ENCODE peak calls at places on chromosome 7, in five cellular contexts. One of them, this sample, is unnamed.

GRCh38 chr7:133934262-133934973 is 192.7 kb upstream of the LRGUK start:
- DNase-seq in iPS DF 6.9: no peak
- DNase-seq in heart right ventricle: no peak
- DNase-seq in aorta: no peak
- DNase-seq in GM23248: no peak
- DNase-seq in this sample: no peak

GRCh38 chr7:131436384-131436783 is 108.7 kb downstream of the MKLN1 start:
- DNase-seq in iPS DF 6.9: no peak
- DNase-seq in heart right ventricle: no peak
- DNase-seq in aorta: no peak
- DNase-seq in GM23248: no peak
- DNase-seq in this sample: no peak

GRCh38 chr7:42642699-42643098 is 269.2 kb downstream of the C7orf25 start:
- DNase-seq in iPS DF 6.9: no peak
- DNase-seq in heart right ventricle: no peak
- DNase-seq in aorta: no peak
- DNase-seq in GM23248: no peak
- DNase-seq in this sample: no peak

GRCh38 chr7:93890464-93891068 is at the start of gene TFPI2:
- DNase-seq in iPS DF 6.9: no peak
- DNase-seq in heart right ventricle: peak
- DNase-seq in aorta: peak
- DNase-seq in GM23248: peak
- DNase-seq in this sample: no peak

GRCh38 chr7:32905175-32905662 is 13.7 kb upstream of the KBTBD2 start:
- DNase-seq in iPS DF 6.9: peak
- DNase-seq in heart right ventricle: peak
- DNase-seq in aorta: no peak
- DNase-seq in GM23248: peak
- DNase-seq in this sample: no peak

GRCh38 chr7:31443457-31443856 is 70.4 kb upstream of the ITPRID1 start:
- DNase-seq in iPS DF 6.9: peak
- DNase-seq in heart right ventricle: no peak
- DNase-seq in aorta: no peak
- DNase-seq in GM23248: peak
- DNase-seq in this sample: no peak

GRCh38 chr7:41890631-41891265 is 187.9 kb upstream of the INHBA start:
- DNase-seq in iPS DF 6.9: no peak
- DNase-seq in heart right ventricle: no peak
- DNase-seq in aorta: no peak
- DNase-seq in GM23248: peak
- DNase-seq in this sample: no peak

GRCh38 chr7:142039231-142039630 is 43.6 kb downstream of the MGAM start:
- DNase-seq in iPS DF 6.9: no peak
- DNase-seq in heart right ventricle: no peak
- DNase-seq in aorta: no peak
- DNase-seq in GM23248: no peak
- DNase-seq in this sample: no peak

GRCh38 chr7:71312755-71313490 is 181.0 kb downstream of the GALNT17 start:
- DNase-seq in iPS DF 6.9: no peak
- DNase-seq in heart right ventricle: no peak
- DNase-seq in aorta: no peak
- DNase-seq in GM23248: no peak
- DNase-seq in this sample: no peak

GRCh38 chr7:74164985-74165456 is 9.1 kb upstream of the EIF4H start:
- DNase-seq in iPS DF 6.9: no peak
- DNase-seq in heart right ventricle: no peak
- DNase-seq in aorta: no peak
- DNase-seq in GM23248: peak
- DNase-seq in this sample: no peak

GRCh38 chr7:55570939-55571338 is 1.4 kb downstream of the VOPP1 start:
- DNase-seq in iPS DF 6.9: no peak
- DNase-seq in heart right ventricle: no peak
- DNase-seq in aorta: no peak
- DNase-seq in GM23248: peak
- DNase-seq in this sample: no peak

GRCh38 chr7:22624781-22625180 is 102.2 kb upstream of the IL6 start:
- DNase-seq in iPS DF 6.9: no peak
- DNase-seq in heart right ventricle: no peak
- DNase-seq in aorta: no peak
- DNase-seq in GM23248: no peak
- DNase-seq in this sample: no peak

GRCh38 chr7:107782374-107782773 is 20.6 kb downstream of the SLC26A3 start:
- DNase-seq in iPS DF 6.9: no peak
- DNase-seq in heart right ventricle: no peak
- DNase-seq in aorta: no peak
- DNase-seq in GM23248: no peak
- DNase-seq in this sample: no peak

GRCh38 chr7:98670186-98670585 is 53.1 kb downstream of the NPTX2 start:
- DNase-seq in iPS DF 6.9: no peak
- DNase-seq in heart right ventricle: no peak
- DNase-seq in aorta: no peak
- DNase-seq in GM23248: no peak
- DNase-seq in this sample: no peak

GRCh38 chr7:37921340-37921805 is 933 bp downstream of the EPDR1 start:
- DNase-seq in iPS DF 6.9: no peak
- DNase-seq in heart right ventricle: no peak
- DNase-seq in aorta: peak
- DNase-seq in GM23248: peak
- DNase-seq in this sample: no peak

GRCh38 chr7:94375167-94375566 is 19.5 kb upstream of the COL1A2 start:
- DNase-seq in iPS DF 6.9: no peak
- DNase-seq in heart right ventricle: no peak
- DNase-seq in aorta: no peak
- DNase-seq in GM23248: peak
- DNase-seq in this sample: no peak

GRCh38 chr7:143177374-143178119 is 5.7 kb upstream of the TAS2R39 start:
- DNase-seq in iPS DF 6.9: no peak
- DNase-seq in heart right ventricle: no peak
- DNase-seq in aorta: no peak
- DNase-seq in GM23248: peak
- DNase-seq in this sample: no peak

GRCh38 chr7:119197872-119198527 is 973.5 kb downstream of the ANKRD7 start:
- DNase-seq in iPS DF 6.9: peak
- DNase-seq in heart right ventricle: no peak
- DNase-seq in aorta: no peak
- DNase-seq in GM23248: peak
- DNase-seq in this sample: no peak

GRCh38 chr7:129741743-129742213 is 130.3 kb downstream of the NRF1 start:
- DNase-seq in iPS DF 6.9: no peak
- DNase-seq in heart right ventricle: no peak
- DNase-seq in aorta: no peak
- DNase-seq in GM23248: no peak
- DNase-seq in this sample: no peak

GRCh38 chr7:41010967-41011366 is 691.9 kb downstream of the INHBA start:
- DNase-seq in iPS DF 6.9: no peak
- DNase-seq in heart right ventricle: no peak
- DNase-seq in aorta: no peak
- DNase-seq in GM23248: peak
- DNase-seq in this sample: no peak

GRCh38 chr7:96449094-96449493 is 127.2 kb upstream of the SLC25A13 start:
- DNase-seq in iPS DF 6.9: no peak
- DNase-seq in heart right ventricle: no peak
- DNase-seq in aorta: no peak
- DNase-seq in GM23248: no peak
- DNase-seq in this sample: no peak

GRCh38 chr7:66140924-66141323 is 26.3 kb downstream of the CRCP start:
- DNase-seq in iPS DF 6.9: no peak
- DNase-seq in heart right ventricle: peak
- DNase-seq in aorta: no peak
- DNase-seq in GM23248: peak
- DNase-seq in this sample: no peak

GRCh38 chr7:44693641-44694313 is 54.9 kb upstream of the ZMIZ2 start:
- DNase-seq in iPS DF 6.9: no peak
- DNase-seq in heart right ventricle: peak
- DNase-seq in aorta: peak
- DNase-seq in GM23248: peak
- DNase-seq in this sample: no peak

GRCh38 chr7:124764071-124764846 is 1.3 kb downstream of the GPR37 start:
- DNase-seq in iPS DF 6.9: no peak
- DNase-seq in heart right ventricle: no peak
- DNase-seq in aorta: peak
- DNase-seq in GM23248: no peak
- DNase-seq in this sample: no peak

GRCh38 chr7:37942934-37943610 is 22.6 kb downstream of the EPDR1 start:
- DNase-seq in iPS DF 6.9: no peak
- DNase-seq in heart right ventricle: peak
- DNase-seq in aorta: peak
- DNase-seq in GM23248: no peak
- DNase-seq in this sample: peak

GRCh38 chr7:155261031-155261985 is 36.4 kb upstream of the INSIG1 start:
- DNase-seq in iPS DF 6.9: no peak
- DNase-seq in heart right ventricle: no peak
- DNase-seq in aorta: no peak
- DNase-seq in GM23248: no peak
- DNase-seq in this sample: no peak

GRCh38 chr7:38105874-38106483 is 72.1 kb upstream of the STARD3NL start:
- DNase-seq in iPS DF 6.9: no peak
- DNase-seq in heart right ventricle: no peak
- DNase-seq in aorta: no peak
- DNase-seq in GM23248: peak
- DNase-seq in this sample: no peak

GRCh38 chr7:43721193-43721806 is 8.0 kb downstream of the COA1 start:
- DNase-seq in iPS DF 6.9: no peak
- DNase-seq in heart right ventricle: no peak
- DNase-seq in aorta: no peak
- DNase-seq in GM23248: peak
- DNase-seq in this sample: no peak

GRCh38 chr7:68158686-68159255 is 1162.1 kb downstream of the TYW1 start:
- DNase-seq in iPS DF 6.9: no peak
- DNase-seq in heart right ventricle: no peak
- DNase-seq in aorta: no peak
- DNase-seq in GM23248: no peak
- DNase-seq in this sample: no peak

GRCh38 chr7:43750016-43750887 is 8.2 kb upstream of the BLVRA start:
- DNase-seq in iPS DF 6.9: no peak
- DNase-seq in heart right ventricle: no peak
- DNase-seq in aorta: no peak
- DNase-seq in GM23248: no peak
- DNase-seq in this sample: no peak

GRCh38 chr7:74482629-74483401 is 29.1 kb downstream of the GTF2IRD1 start:
- DNase-seq in iPS DF 6.9: no peak
- DNase-seq in heart right ventricle: no peak
- DNase-seq in aorta: no peak
- DNase-seq in GM23248: peak
- DNase-seq in this sample: no peak

GRCh38 chr7:112495820-112496462 is 15.2 kb downstream of the LSMEM1 start:
- DNase-seq in iPS DF 6.9: no peak
- DNase-seq in heart right ventricle: no peak
- DNase-seq in aorta: no peak
- DNase-seq in GM23248: peak
- DNase-seq in this sample: no peak

GRCh38 chr7:631291-631711 is 95.2 kb upstream of the DNAAF5 start:
- DNase-seq in iPS DF 6.9: no peak
- DNase-seq in heart right ventricle: no peak
- DNase-seq in aorta: peak
- DNase-seq in GM23248: no peak
- DNase-seq in this sample: peak

GRCh38 chr7:42671627-42672026 is 240.2 kb downstream of the C7orf25 start:
- DNase-seq in iPS DF 6.9: no peak
- DNase-seq in heart right ventricle: no peak
- DNase-seq in aorta: no peak
- DNase-seq in GM23248: peak
- DNase-seq in this sample: no peak

GRCh38 chr7:121330053-121330833 is 1.4 kb downstream of the WNT16 start:
- DNase-seq in iPS DF 6.9: no peak
- DNase-seq in heart right ventricle: no peak
- DNase-seq in aorta: no peak
- DNase-seq in GM23248: peak
- DNase-seq in this sample: peak

GRCh38 chr7:27143950-27144798 is 693 bp upstream of the HOXA5 start:
- DNase-seq in iPS DF 6.9: no peak
- DNase-seq in heart right ventricle: no peak
- DNase-seq in aorta: no peak
- DNase-seq in GM23248: no peak
- DNase-seq in this sample: peak
- H3K4me3 ChIP-seq in iPS DF 6.9: no peak
- H3K4me3 ChIP-seq in heart right ventricle: no peak
- H3K4me3 ChIP-seq in aorta: no peak
- H3K4me3 ChIP-seq in GM23248: no peak
- H3K4me3 ChIP-seq in this sample: peak

GRCh38 chr7:6315786-6316185 is 43.4 kb upstream of the CYTH3 start:
- DNase-seq in iPS DF 6.9: no peak
- DNase-seq in heart right ventricle: no peak
- DNase-seq in aorta: no peak
- DNase-seq in GM23248: no peak
- DNase-seq in this sample: no peak
- H3K27ac ChIP-seq in iPS DF 6.9: no peak
- H3K27ac ChIP-seq in heart right ventricle: peak
- H3K27ac ChIP-seq in aorta: peak
- H3K27ac ChIP-seq in GM23248: no peak
- H3K27ac ChIP-seq in this sample: no peak

GRCh38 chr7:157689269-157690057 is 352.7 kb downstream of the DNAJB6 start:
- DNase-seq in iPS DF 6.9: no peak
- DNase-seq in heart right ventricle: no peak
- DNase-seq in aorta: peak
- DNase-seq in GM23248: no peak
- DNase-seq in this sample: peak

GRCh38 chr7:157691521-157692155 is 354.8 kb downstream of the DNAJB6 start:
- DNase-seq in iPS DF 6.9: no peak
- DNase-seq in heart right ventricle: no peak
- DNase-seq in aorta: peak
- DNase-seq in GM23248: no peak
- DNase-seq in this sample: peak

GRCh38 chr7:157690058-157690832 is 353.4 kb downstream of the DNAJB6 start:
- DNase-seq in iPS DF 6.9: no peak
- DNase-seq in heart right ventricle: no peak
- DNase-seq in aorta: peak
- DNase-seq in GM23248: peak
- DNase-seq in this sample: peak

GRCh38 chr7:157692156-157693011 is 355.6 kb downstream of the DNAJB6 start:
- DNase-seq in iPS DF 6.9: no peak
- DNase-seq in heart right ventricle: no peak
- DNase-seq in aorta: peak
- DNase-seq in GM23248: no peak
- DNase-seq in this sample: peak

GRCh38 chr7:157690833-157691382 is 354.1 kb downstream of the DNAJB6 start:
- DNase-seq in iPS DF 6.9: no peak
- DNase-seq in heart right ventricle: peak
- DNase-seq in aorta: peak
- DNase-seq in GM23248: peak
- DNase-seq in this sample: peak
- H3K4me3 ChIP-seq in iPS DF 6.9: no peak
- H3K4me3 ChIP-seq in heart right ventricle: peak
- H3K4me3 ChIP-seq in aorta: no peak
- H3K4me3 ChIP-seq in GM23248: no peak
- H3K4me3 ChIP-seq in this sample: peak

DNA sequence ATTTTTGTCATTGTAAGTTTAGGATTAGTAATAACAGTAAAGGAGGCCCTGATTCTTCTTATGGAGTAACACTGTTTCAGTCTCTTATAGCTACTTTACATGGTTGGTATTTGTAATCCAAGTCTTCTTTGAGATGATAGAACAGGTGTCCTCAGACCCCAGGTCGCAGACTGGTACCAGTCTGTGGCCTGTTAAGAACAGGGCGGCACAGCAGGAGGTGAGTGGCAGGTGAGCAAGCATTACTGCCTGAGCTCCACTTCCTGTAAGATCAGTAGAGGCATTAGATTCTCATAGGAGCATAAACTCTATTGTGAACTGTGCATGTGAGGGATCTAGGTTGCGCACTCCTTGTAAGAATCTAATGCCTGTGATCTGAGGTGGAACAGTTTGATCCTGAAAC is 77.3 kb downstream of the STK31 start:
- DNase-seq in iPS DF 6.9: no peak
- DNase-seq in heart right ventricle: no peak
- DNase-seq in aorta: no peak
- DNase-seq in GM23248: no peak
- DNase-seq in this sample: no peak
- H3K27ac ChIP-seq in iPS DF 6.9: no peak
- H3K27ac ChIP-seq in heart right ventricle: no peak
- H3K27ac ChIP-seq in aorta: no peak
- H3K27ac ChIP-seq in GM23248: no peak
- H3K27ac ChIP-seq in this sample: no peak